ENCODE peak calls at places on chromosomes 7 and 10, in six cellular contexts. R is activated T-cell treated with anti-CD3 and anti-CD28 coated beads, Interleukin-2, amount 50 U/mL, for 72 hours; O is fibroblast of mammary gland; I is nephron progenitor cell; S is AG04450; P is NCI-H1092 treated with DMSO at 0.1 percent for 48 hours. D is an unnamed sample.
A peak's percentile ranks its signal among the peaks of the same experiment; 100 is the strongest.

GRCh38 chr10:114077347-114077746 is 33.7 kb downstream of the ADRB1 start:
- DNase-seq in R (no peak), O (no peak), I (no peak), S (no peak), P (no peak), D (no peak)

GRCh38 chr7:4825081-4825480 is 36.7 kb downstream of the PAPOLB start:
- DNase-seq in R (no peak), O (no peak), I (no peak), S (no peak), P (no peak), D (no peak)

GRCh38 chr10:58820862-58821559 is 308.3 kb downstream of the BICC1 start:
- DNase-seq in R (no peak), O (peak; percentile 82), I (no peak), S (peak; percentile 16), P (no peak), D (peak; percentile 74)

GRCh38 chr7:3156508-3156907 is 112.8 kb upstream of the CARD11 start:
- DNase-seq in R (no peak), O (no peak), I (no peak), S (no peak), P (no peak), D (no peak)

GRCh38 chr10:51620131-51620530 is 79.3 kb downstream of the CSTF2T start:
- DNase-seq in R (no peak), O (no peak), I (no peak), S (no peak), P (no peak), D (no peak)

GRCh38 chr10:18104223-18104872 is 35.9 kb upstream of the CACNB2 start:
- DNase-seq in R (peak; percentile 38), O (peak; percentile 63), I (peak; percentile 63), S (no peak), P (no peak), D (peak; percentile 58)

GRCh38 chr10:114042895-114043531 is 653 bp upstream of the ADRB1 start:
- DNase-seq in R (peak; percentile 4), O (no peak), I (peak; percentile 51), S (no peak), P (no peak), D (peak; percentile 37)

GRCh38 chr7:116630357-116630756 is 41.6 kb upstream of the MET start:
- DNase-seq in R (no peak), O (no peak), I (no peak), S (no peak), P (no peak), D (no peak)

GRCh38 chr7:134083766-134084487 is 43.2 kb upstream of the LRGUK start:
- DNase-seq in R (no peak), O (peak; percentile 20), I (no peak), S (no peak), P (no peak), D (peak; percentile 61)

GRCh38 chr7:140069298-140069949 is 6.7 kb upstream of the PARP12 start:
- DNase-seq in R (no peak), O (no peak), I (no peak), S (no peak), P (no peak), D (no peak)

GRCh38 chr10:105797234-105797890 is 1156.3 kb downstream of the SORCS3 start:
- DNase-seq in R (no peak), O (peak; percentile 16), I (no peak), S (no peak), P (no peak), D (peak; percentile 15)

GRCh38 chr10:65348637-65349036 is 1577.2 kb upstream of the LRRTM3 start:
- DNase-seq in R (no peak), O (no peak), I (no peak), S (no peak), P (no peak), D (no peak)

GRCh38 chr10:123614888-123615287 is 51.3 kb upstream of the GPR26 start:
- DNase-seq in R (peak; percentile 39), O (peak; percentile 38), I (peak; percentile 97), S (no peak), P (no peak), D (peak; percentile 67)

GRCh38 chr10:62038609-62039190 is 137.2 kb downstream of the ARID5B start:
- DNase-seq in R (peak; percentile 80), O (peak; percentile 81), I (peak; percentile 48), S (no peak), P (peak; percentile 55), D (peak; percentile 88)

GRCh38 chr10:91043173-91043910 is 122.5 kb upstream of the ANKRD1 start:
- DNase-seq in R (no peak), O (peak; percentile 49), I (no peak), S (no peak), P (peak; percentile 12), D (peak; percentile 35)

GRCh38 chr10:100743626-100744135 is 1.7 kb upstream of the PAX2 start:
- DNase-seq in R (peak; percentile 66), O (peak; percentile 67), I (peak; percentile 63), S (no peak), P (peak; percentile 22), D (peak; percentile 75)

GRCh38 chr7:79608005-79608404 is 154.5 kb upstream of the MAGI2 start:
- DNase-seq in R (no peak), O (no peak), I (no peak), S (no peak), P (no peak), D (no peak)

GRCh38 chr10:132133449-132134291 is 53.1 kb upstream of the DPYSL4 start:
- DNase-seq in R (no peak), O (no peak), I (no peak), S (no peak), P (no peak), D (no peak)